ENCODE peak calls at places on chromosomes 13 and 19, in nine cellular contexts. N is WTC11; C is endodermal cell; F is Peyer's patch; Z is glutamatergic neuron; A is activated CD8-positive, alpha-beta memory T cell treated with anti-CD3 and anti-CD28 coated beads for 1 hour; B is Kasumi-1; R is activated gamma-delta T cell treated with Interleukin-2 at 50 U/mL for 16 hours; G is renal cortical epithelial cell. K is an unnamed sample.

GRCh38 chr19:7494416-7495098 is 5.7 kb upstream of the PEX11G start:
- DNase-seq in C (no peak), F (no peak), A (no peak), Z (peak), G (peak), N (no peak), R (no peak), B (no peak), K (no peak)

GRCh38 chr13:47168086-47168485 is 271.2 kb upstream of the HTR2A start:
- DNase-seq in Z (no peak), C (no peak), A (no peak), F (no peak), G (no peak), R (no peak), B (no peak), N (no peak), K (no peak)

GRCh38 chr13:25857830-25858229 is 194.0 kb downstream of the SHISA2 start:
- DNase-seq in F (no peak), R (no peak), N (no peak), C (no peak), A (no peak), B (no peak), Z (no peak), G (no peak), K (no peak)

GRCh38 chr19:56736571-56736970 is 65.0 kb upstream of the ZNF835 start:
- DNase-seq in N (no peak), Z (no peak), G (no peak), C (no peak), R (no peak), A (no peak), F (no peak), B (no peak), K (no peak)

GRCh38 chr13:110756268-110756667 is 42.8 kb downstream of the ING1 start:
- DNase-seq in R (no peak), Z (no peak), F (no peak), B (no peak), A (no peak), N (no peak), G (no peak), C (no peak), K (no peak)

GRCh38 chr13:102195566-102196462 is 206.0 kb downstream of the FGF14 start:
- DNase-seq in B (no peak), G (peak), N (no peak), R (no peak), C (no peak), Z (no peak), F (no peak), A (no peak), K (no peak)

GRCh38 chr19:19485998-19486290 is 29.4 kb downstream of the TSSK6 start:
- DNase-seq in Z (no peak), C (no peak), F (no peak), A (no peak), B (no peak), N (no peak), G (no peak), R (no peak), K (no peak)

GRCh38 chr13:84118845-84119409 is 236.7 kb upstream of the SLITRK1 start:
- DNase-seq in G (no peak), A (no peak), C (no peak), F (no peak), R (no peak), Z (no peak), N (no peak), B (no peak), K (no peak)

GRCh38 chr13:30618938-30619289 is 1.2 kb downstream of the USPL1 start:
- DNase-seq in B (peak), Z (no peak), N (no peak), C (no peak), G (no peak), R (no peak), A (no peak), F (no peak), K (no peak)

GRCh38 chr13:98598043-98598442 is 21.1 kb upstream of the STK24 start:
- DNase-seq in C (peak), F (no peak), A (no peak), B (no peak), N (no peak), R (no peak), Z (no peak), G (no peak), K (no peak)

GRCh38 chr19:5447700-5448311 is 7.4 kb upstream of the ZNRF4 start:
- DNase-seq in N (no peak), G (no peak), C (no peak), Z (no peak), B (no peak), F (no peak), R (no peak), A (no peak), K (no peak)

GRCh38 chr13:112702983-112703379 is 13.1 kb downstream of the ATP11A start:
- DNase-seq in C (peak), A (no peak), N (peak), F (no peak), B (peak), R (no peak), G (no peak), Z (no peak), K (no peak)

GRCh38 chr19:44476559-44477408 is 23.5 kb downstream of the ZNF180 start:
- DNase-seq in C (no peak), N (no peak), Z (no peak), B (no peak), F (no peak), G (peak), R (no peak), A (no peak), K (no peak)

GRCh38 chr13:91348906-91349435 is 1.5 kb downstream of the MIR17HG start:
- DNase-seq in B (peak), C (peak), A (peak), Z (peak), G (peak), N (peak), F (peak), R (peak), K (peak)

GRCh38 chr19:2549701-2550191 is 73.8 kb downstream of the GADD45B start:
- DNase-seq in N (no peak), Z (no peak), G (peak), A (no peak), R (no peak), B (peak), F (no peak), C (no peak), K (no peak)